ENCODE peak calls at places on chromosomes 1 and 21, in nine cellular contexts. E is mammary epithelial cell, A is endodermal cell, C is kidney, O is SK-N-SH, R is PC-3, Y is fibroblast of lung, P is GM23248, M is neuronal stem cell. X is an unnamed sample.
A peak's percentile ranks its signal among the peaks of the same experiment; 100 is the strongest.

GRCh38 chr1:175072131-175072941 is 4.7 kb downstream of the TNN start:
- DNase-seq in C (no peak), R (peak; percentile 25), Y (peak; percentile 90), M (no peak), A (peak; percentile 68), P (peak; percentile 81), O (no peak), E (peak; percentile 35), X (peak; percentile 40)

GRCh38 chr1:228009116-228009827 is 2.5 kb downstream of the WNT3A start:
- DNase-seq in P (no peak), E (no peak), Y (no peak), O (peak; percentile 24), M (no peak), C (no peak), R (no peak), A (peak; percentile 61), X (no peak)

GRCh38 chr1:86641318-86641717 is 63.1 kb upstream of the SH3GLB1 start:
- DNase-seq in C (no peak), P (no peak), O (no peak), M (no peak), R (peak; percentile 13), E (peak; percentile 31), Y (no peak), A (no peak), X (no peak)

GRCh38 chr1:110319332-110320167 is 19.6 kb upstream of the RBM15 start:
- DNase-seq in R (no peak), A (no peak), C (no peak), P (no peak), E (no peak), M (no peak), O (no peak), Y (no peak), X (no peak)

GRCh38 chr1:91282695-91283420 is 121.8 kb downstream of the HFM1 start:
- DNase-seq in M (peak; percentile 69), O (peak; percentile 69), A (peak; percentile 81), E (peak; percentile 34), C (no peak), P (peak; percentile 79), Y (peak; percentile 63), R (peak; percentile 82), X (peak; percentile 78)

GRCh38 chr1:40782371-40782956 is 1.1 kb upstream of the KCNQ4 start:
- DNase-seq in M (no peak), Y (no peak), E (no peak), P (no peak), A (peak; percentile 80), C (peak; percentile 80), R (no peak), O (no peak), X (no peak)

GRCh38 chr1:17711577-17711910 is 43.6 kb upstream of the ACTL8 start:
- DNase-seq in C (no peak), M (no peak), R (no peak), Y (no peak), P (no peak), A (no peak), E (no peak), O (no peak), X (no peak)

GRCh38 chr1:206050655-206051235 is 2.2 kb upstream of the RHEX start:
- DNase-seq in Y (peak; percentile 18), A (no peak), E (peak; percentile 67), P (no peak), C (peak; percentile 81), M (no peak), O (no peak), R (peak; percentile 13), X (no peak)

GRCh38 chr1:33390550-33390949 is 40.3 kb downstream of the PHC2 start:
- DNase-seq in Y (peak; percentile 88), E (no peak), O (no peak), M (no peak), C (no peak), R (no peak), A (no peak), P (peak; percentile 55), X (no peak)

GRCh38 chr21:41877901-41878830 is 978 bp downstream of the PRDM15 start:
- DNase-seq in C (peak; percentile 84), E (peak; percentile 26), O (peak; percentile 70), M (peak; percentile 15), P (peak; percentile 81), A (peak; percentile 73), Y (peak; percentile 68), R (peak; percentile 44), X (peak; percentile 18)

GRCh38 chr1:8764301-8764937 is 53.0 kb downstream of the RERE start:
- DNase-seq in C (no peak), A (no peak), P (no peak), O (no peak), Y (peak; percentile 26), E (no peak), R (no peak), M (no peak), X (no peak)

GRCh38 chr1:23394176-23394575 is 24.5 kb upstream of the ZNF436 start:
- DNase-seq in M (no peak), A (no peak), C (no peak), E (no peak), R (no peak), P (peak; percentile 86), O (no peak), Y (peak; percentile 82), X (no peak)

GRCh38 chr21:38661296-38662223 is 144.2 kb upstream of the ETS2 start:
- DNase-seq in E (no peak), Y (peak; percentile 74), R (no peak), P (peak; percentile 72), A (peak; percentile 74), O (peak; percentile 67), M (no peak), C (peak; percentile 88), X (no peak)

DNA sequence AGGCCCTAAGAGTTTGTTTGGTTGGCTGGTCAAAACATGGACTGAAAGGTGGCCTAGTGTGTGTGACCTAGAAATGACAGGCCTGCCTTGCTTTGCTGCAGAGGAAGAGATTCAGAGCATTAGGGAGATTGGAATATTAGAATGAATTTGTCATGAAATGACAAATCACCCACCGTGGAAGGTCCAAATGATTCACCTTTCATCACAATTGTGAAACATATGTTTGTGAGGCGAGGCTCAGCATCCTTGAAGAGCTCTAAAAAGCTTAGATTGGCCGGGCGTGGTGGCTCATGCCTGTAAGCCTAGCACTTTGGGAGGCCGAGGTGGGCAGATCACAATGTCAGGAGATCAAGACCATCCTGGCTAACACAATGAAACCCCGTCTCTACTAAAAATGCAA is 5.5 kb downstream of the LCE1B start:
- DNase-seq in E (peak; percentile 64), A (no peak), R (peak; percentile 29), P (peak; percentile 42), O (no peak), Y (no peak), C (no peak), M (no peak), X (no peak)
- H3K9me3 ChIP-seq in E (no peaks in the 10 kb centered on the region), A (peaks cover 73% of the 10 kb centered on the region), R (no peaks in the 10 kb centered on the region), P (no peaks in the 10 kb centered on the region), O (no peaks in the 10 kb centered on the region), Y (no peaks in the 10 kb centered on the region), C (no peaks in the 10 kb centered on the region), M (peaks cover 12% of the 10 kb centered on the region), X (no peaks in the 10 kb centered on the region)

DNA sequence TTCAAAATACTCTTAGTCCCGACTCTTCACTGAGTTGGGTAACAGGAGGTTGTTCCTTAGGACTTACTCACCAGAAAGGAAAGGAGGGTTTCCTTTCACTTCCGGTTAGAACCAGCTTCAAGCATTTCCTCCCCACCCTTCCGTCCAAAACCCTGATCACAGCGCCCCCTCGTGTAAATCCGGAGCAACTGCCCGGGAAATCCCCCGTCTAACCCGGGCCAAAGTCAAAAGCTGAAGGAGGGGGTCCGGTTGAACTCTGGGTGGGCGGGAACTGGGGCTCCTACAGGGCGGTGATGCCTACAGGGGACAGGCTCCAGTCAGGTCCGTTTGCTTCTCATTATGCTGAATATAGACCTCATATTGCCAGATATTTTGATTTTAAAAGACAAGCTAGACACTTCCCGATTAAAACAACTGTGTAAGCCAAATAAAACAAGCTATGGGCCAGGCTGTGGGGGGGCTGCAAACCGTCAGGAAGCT is 15.0 kb upstream of the MTARC2 start:
- DNase-seq in R (peak; percentile 94), O (peak; percentile 84), P (peak; percentile 95), C (peak; percentile 88), A (peak; percentile 97), E (peak; percentile 83), Y (peak; percentile 80), M (peak; percentile 65), X (peak; percentile 52)
- H3K9ac ChIP-seq in R (peak overlapping the region; percentile 36), O (no peak overlapping the region), P (peak overlapping the region; percentile 57), C (peak overlapping the region; percentile 36), A (no peak overlapping the region), E (peak overlapping the region; percentile 19), Y (no peak overlapping the region), M (no peak overlapping the region), X (peak overlapping the region; percentile 3)

DNA sequence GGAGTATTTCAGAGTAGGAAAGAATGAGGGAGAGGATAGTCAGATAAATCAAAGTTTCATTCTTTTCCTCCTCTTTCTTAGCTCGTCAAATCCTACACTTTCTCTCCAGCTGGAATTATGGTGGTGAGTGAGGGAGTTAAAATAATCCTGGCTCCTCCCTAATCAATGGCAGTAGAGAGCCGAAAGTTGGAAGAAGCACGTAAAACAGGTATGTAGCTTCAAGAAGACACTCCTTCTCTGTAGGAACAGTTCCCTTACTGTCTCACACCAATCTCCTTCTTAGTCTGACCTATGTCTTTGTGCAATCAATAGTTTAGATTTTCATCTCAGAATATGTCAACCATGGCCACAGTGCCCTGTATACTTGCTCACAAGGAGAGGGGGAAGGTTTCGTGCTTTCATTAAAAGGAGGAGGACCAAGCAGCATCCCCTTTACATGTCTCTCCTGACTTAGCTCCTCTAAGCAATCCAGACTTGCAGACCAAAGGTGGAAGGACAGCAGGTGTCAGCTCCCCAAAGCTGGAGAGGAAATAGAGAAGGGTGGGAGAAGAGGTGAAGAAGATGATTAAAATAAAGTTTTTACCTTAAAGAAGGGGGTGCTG is 872 bp downstream of the MINDY1 start:
- DNase-seq in C (no peak), P (peak; percentile 25), O (no peak), A (no peak), E (peak; percentile 24), R (no peak), M (no peak), Y (no peak), X (no peak)
- H3K27ac ChIP-seq in C (peak overlapping the region; percentile 88), P (peak overlapping the region; percentile 94), O (peak overlapping the region; percentile 93), A (no peak overlapping the region), E (peak overlapping the region; percentile 97), R (peak overlapping the region; percentile 82), M (no peak overlapping the region), Y (peak overlapping the region; percentile 94), X (peak overlapping the region; percentile 84)

GRCh38 chr1:2866415-2867086 is 65.1 kb upstream of the TTC34 start:
- DNase-seq in P (no peak), Y (no peak), M (no peak), A (no peak), E (no peak), C (peak; percentile 73), O (no peak), R (no peak), X (no peak)

GRCh38 chr1:2865000-2865399 is 63.5 kb upstream of the TTC34 start:
- DNase-seq in A (no peak), R (no peak), C (peak; percentile 59), O (no peak), E (no peak), P (no peak), Y (no peak), M (no peak), X (no peak)

GRCh38 chr1:2867087-2867425 is 65.6 kb upstream of the TTC34 start:
- DNase-seq in C (peak; percentile 48), M (no peak), O (no peak), E (no peak), P (no peak), Y (no peak), R (no peak), A (no peak), X (no peak)

GRCh38 chr1:2864203-2864905 is 62.9 kb upstream of the TTC34 start:
- DNase-seq in R (no peak), C (peak; percentile 53), P (no peak), O (no peak), A (no peak), Y (no peak), E (no peak), M (no peak), X (no peak)

GRCh38 chr1:2865571-2866414 is 64.3 kb upstream of the TTC34 start:
- DNase-seq in E (no peak), A (no peak), O (no peak), M (no peak), C (peak; percentile 63), Y (no peak), R (no peak), P (no peak), X (no peak)
- H3K9me3 ChIP-seq in E (peaks cover 27% of the 10 kb centered on the region), A (peaks cover 7% of the 10 kb centered on the region), O (no peaks in the 10 kb centered on the region), M (peaks cover 3% of the 10 kb centered on the region), C (peaks cover 4% of the 10 kb centered on the region), Y (no peaks in the 10 kb centered on the region), R (no peaks in the 10 kb centered on the region), P (no peaks in the 10 kb centered on the region), X (no peaks in the 10 kb centered on the region)